ENCODE peak calls at places on chromosomes 7 and 10, in five cellular contexts. One of them, this sample, is unnamed.

GRCh38 chr7:26948617-26949118 is 84.3 kb upstream of the SKAP2 start:
- DNase-seq in right lobe of liver: no peak
- DNase-seq in pancreas: no peak
- DNase-seq in sigmoid colon: no peak
- DNase-seq in cardiac muscle cell: peak; percentile 20
- DNase-seq in this sample: no peak

GRCh38 chr10:131574707-131575430 is 263.3 kb upstream of the TCERG1L start:
- DNase-seq in cardiac muscle cell: no peak
- DNase-seq in sigmoid colon: no peak
- DNase-seq in right lobe of liver: peak; percentile 46
- DNase-seq in pancreas: no peak
- DNase-seq in this sample: peak; percentile 32

GRCh38 chr10:122464575-122464974 is 3.2 kb downstream of the HTRA1 start:
- DNase-seq in pancreas: no peak
- DNase-seq in sigmoid colon: no peak
- DNase-seq in right lobe of liver: no peak
- DNase-seq in cardiac muscle cell: no peak
- DNase-seq in this sample: no peak

GRCh38 chr7:5590596-5591546 is 167.2 kb upstream of the TNRC18 start:
- DNase-seq in right lobe of liver: no peak
- DNase-seq in pancreas: no peak
- DNase-seq in cardiac muscle cell: no peak
- DNase-seq in sigmoid colon: no peak
- DNase-seq in this sample: no peak

GRCh38 chr7:460374-461117 is 59.1 kb downstream of the PDGFA start:
- DNase-seq in sigmoid colon: no peak
- DNase-seq in cardiac muscle cell: peak; percentile 34
- DNase-seq in pancreas: peak; percentile 49
- DNase-seq in right lobe of liver: peak; percentile 42
- DNase-seq in this sample: no peak

GRCh38 chr7:134686782-134687181 is 40.1 kb downstream of the BPGM start:
- DNase-seq in right lobe of liver: no peak
- DNase-seq in pancreas: no peak
- DNase-seq in sigmoid colon: no peak
- DNase-seq in cardiac muscle cell: no peak
- DNase-seq in this sample: no peak

GRCh38 chr10:15515207-15515606 is 144.1 kb upstream of the FAM171A1 start:
- DNase-seq in sigmoid colon: no peak
- DNase-seq in cardiac muscle cell: no peak
- DNase-seq in right lobe of liver: no peak
- DNase-seq in pancreas: no peak
- DNase-seq in this sample: no peak

GRCh38 chr10:92541583-92541982 is 32.3 kb downstream of the IDE start:
- DNase-seq in cardiac muscle cell: no peak
- DNase-seq in right lobe of liver: no peak
- DNase-seq in pancreas: no peak
- DNase-seq in sigmoid colon: no peak
- DNase-seq in this sample: no peak

GRCh38 chr7:75711634-75712494 is 26.9 kb downstream of the HIP1 start:
- DNase-seq in sigmoid colon: no peak
- DNase-seq in cardiac muscle cell: peak; percentile 87
- DNase-seq in right lobe of liver: no peak
- DNase-seq in pancreas: no peak
- DNase-seq in this sample: no peak

GRCh38 chr7:130268463-130269317 is 2.0 kb downstream of the CPA2 start:
- DNase-seq in cardiac muscle cell: no peak
- DNase-seq in sigmoid colon: no peak
- DNase-seq in right lobe of liver: no peak
- DNase-seq in pancreas: no peak
- DNase-seq in this sample: no peak

GRCh38 chr7:98090116-98090515 is 16.5 kb upstream of the LMTK2 start:
- DNase-seq in sigmoid colon: no peak
- DNase-seq in cardiac muscle cell: no peak
- DNase-seq in pancreas: no peak
- DNase-seq in right lobe of liver: peak; percentile 1
- DNase-seq in this sample: no peak

GRCh38 chr7:151851160-151851751 is 25.7 kb downstream of the PRKAG2 start:
- DNase-seq in right lobe of liver: no peak
- DNase-seq in sigmoid colon: no peak
- DNase-seq in pancreas: peak; percentile 48
- DNase-seq in cardiac muscle cell: no peak
- DNase-seq in this sample: no peak

GRCh38 chr7:28685660-28686417 is 272.3 kb downstream of the TRIL start:
- DNase-seq in sigmoid colon: peak; percentile 98
- DNase-seq in right lobe of liver: peak; percentile 91
- DNase-seq in pancreas: peak; percentile 86
- DNase-seq in cardiac muscle cell: peak; percentile 14
- DNase-seq in this sample: peak; percentile 95

GRCh38 chr7:150379590-150380379 is 655 bp downstream of the ZNF775 start:
- DNase-seq in pancreas: no peak
- DNase-seq in cardiac muscle cell: no peak
- DNase-seq in right lobe of liver: no peak
- DNase-seq in sigmoid colon: peak; percentile 77
- DNase-seq in this sample: no peak

GRCh38 chr7:98294326-98294725 is 12.8 kb downstream of the BRI3 start:
- DNase-seq in right lobe of liver: no peak
- DNase-seq in pancreas: peak; percentile 23
- DNase-seq in cardiac muscle cell: no peak
- DNase-seq in sigmoid colon: no peak
- DNase-seq in this sample: no peak

GRCh38 chr7:35647171-35647574 is 47.8 kb downstream of the HERPUD2 start:
- DNase-seq in cardiac muscle cell: peak; percentile 38
- DNase-seq in right lobe of liver: peak; percentile 58
- DNase-seq in pancreas: no peak
- DNase-seq in sigmoid colon: no peak
- DNase-seq in this sample: no peak

GRCh38 chr7:20283385-20283784 is 47.3 kb upstream of the ITGB8 start:
- DNase-seq in sigmoid colon: no peak
- DNase-seq in right lobe of liver: no peak
- DNase-seq in pancreas: no peak
- DNase-seq in cardiac muscle cell: no peak
- DNase-seq in this sample: no peak

GRCh38 chr10:32077896-32078295 is 21.7 kb upstream of the KIF5B start:
- DNase-seq in pancreas: no peak
- DNase-seq in cardiac muscle cell: no peak
- DNase-seq in right lobe of liver: no peak
- DNase-seq in sigmoid colon: peak; percentile 69
- DNase-seq in this sample: no peak

GRCh38 chr10:124677291-124677690 is 66.9 kb downstream of the FAM53B start:
- DNase-seq in sigmoid colon: no peak
- DNase-seq in pancreas: peak; percentile 28
- DNase-seq in right lobe of liver: no peak
- DNase-seq in cardiac muscle cell: no peak
- DNase-seq in this sample: no peak
- H3K27ac ChIP-seq in sigmoid colon: peak overlapping the region; percentile 39
- H3K27ac ChIP-seq in pancreas: no peak overlapping the region
- H3K27ac ChIP-seq in right lobe of liver: no peak overlapping the region
- H3K27ac ChIP-seq in cardiac muscle cell: no peak overlapping the region
- H3K27ac ChIP-seq in this sample: peak overlapping the region; percentile 98

DNA sequence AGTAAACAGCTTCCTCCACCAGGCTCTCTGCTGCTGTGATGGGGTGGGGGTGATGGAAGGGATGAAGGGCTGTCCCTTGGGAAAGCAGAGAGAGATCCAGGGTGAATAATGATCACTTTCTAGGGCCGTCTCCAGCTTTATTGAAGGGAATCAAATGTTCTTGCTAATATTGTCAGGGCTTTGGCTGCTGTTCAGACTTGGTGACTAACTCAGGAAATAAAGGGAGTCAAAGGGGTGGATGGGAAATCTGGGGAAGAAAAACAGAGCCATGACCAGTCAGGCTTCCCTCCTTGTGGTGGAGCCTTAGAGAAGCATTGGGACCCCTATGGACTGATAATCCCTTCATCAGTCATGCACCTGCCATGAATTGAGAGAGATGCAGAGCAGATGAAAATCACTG is 196.2 kb upstream of the AGK start:
- DNase-seq in sigmoid colon: no peak
- DNase-seq in right lobe of liver: no peak
- DNase-seq in pancreas: no peak
- DNase-seq in cardiac muscle cell: no peak
- DNase-seq in this sample: no peak
- TF ChIP-seq CTCF in sigmoid colon: no peak
- TF ChIP-seq CTCF in right lobe of liver: no peak
- TF ChIP-seq CTCF in pancreas: no peak
- TF ChIP-seq CTCF in cardiac muscle cell: no peak
- TF ChIP-seq CTCF in this sample: no peak

DNA sequence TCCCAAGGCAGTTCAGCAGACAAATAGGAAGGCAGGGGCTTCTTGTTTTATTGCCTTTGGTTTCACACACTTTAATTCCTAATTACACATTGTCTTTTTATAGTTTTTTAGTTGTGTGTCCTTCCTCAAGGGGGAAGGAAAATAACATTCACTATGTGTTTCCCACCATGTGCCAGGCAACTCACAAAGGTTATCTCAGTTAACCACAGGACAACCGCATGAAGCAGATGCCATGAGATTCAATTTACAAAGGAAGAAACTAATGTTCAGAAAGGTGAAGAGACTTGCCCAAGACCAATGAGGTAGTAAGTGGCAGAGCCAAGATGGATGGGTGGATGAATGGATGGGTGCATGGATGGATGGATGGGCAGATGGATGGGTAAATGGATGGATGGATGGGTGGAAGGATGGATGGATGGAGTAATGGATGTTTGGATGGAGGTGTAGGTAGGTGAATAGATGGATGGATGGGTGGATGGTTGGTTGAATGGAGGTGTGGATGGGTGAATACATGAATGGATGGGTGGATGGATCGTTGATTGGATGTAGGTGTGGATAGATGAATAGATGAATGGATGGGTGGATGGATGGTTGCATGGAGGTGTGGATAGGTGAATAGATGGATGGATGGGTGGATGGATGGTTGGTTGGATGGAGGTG is 77.9 kb downstream of the ARHGAP22 start:
- DNase-seq in pancreas: no peak
- DNase-seq in right lobe of liver: no peak
- DNase-seq in cardiac muscle cell: no peak
- DNase-seq in sigmoid colon: no peak
- DNase-seq in this sample: no peak
- H3K4me3 ChIP-seq in pancreas: no peak overlapping the region
- H3K4me3 ChIP-seq in right lobe of liver: no peak overlapping the region
- H3K4me3 ChIP-seq in cardiac muscle cell: no peak overlapping the region
- H3K4me3 ChIP-seq in sigmoid colon: no peak overlapping the region
- H3K4me3 ChIP-seq in this sample: no peak overlapping the region

DNA sequence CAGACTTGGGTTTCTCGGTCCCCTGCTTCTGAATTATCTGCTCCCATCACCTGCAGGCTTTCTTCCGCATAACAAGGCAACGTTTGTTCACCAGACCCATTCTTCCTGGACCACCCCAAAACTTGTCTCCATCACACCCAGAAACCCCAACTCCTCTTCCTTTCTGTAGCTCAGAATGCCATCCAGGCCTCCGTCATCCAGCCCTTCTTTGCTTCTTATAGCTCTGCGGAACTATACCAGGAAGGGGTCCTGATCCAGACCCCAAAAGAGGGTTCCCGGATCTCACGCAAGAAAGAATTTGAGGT is 29.3 kb upstream of the DNAJB6 start:
- DNase-seq in pancreas: no peak
- DNase-seq in right lobe of liver: no peak
- DNase-seq in cardiac muscle cell: no peak
- DNase-seq in sigmoid colon: no peak
- DNase-seq in this sample: no peak
- H3K27ac ChIP-seq in pancreas: no peak overlapping the region
- H3K27ac ChIP-seq in right lobe of liver: no peak overlapping the region
- H3K27ac ChIP-seq in cardiac muscle cell: no peak overlapping the region
- H3K27ac ChIP-seq in sigmoid colon: no peak overlapping the region
- H3K27ac ChIP-seq in this sample: no peak overlapping the region

DNA sequence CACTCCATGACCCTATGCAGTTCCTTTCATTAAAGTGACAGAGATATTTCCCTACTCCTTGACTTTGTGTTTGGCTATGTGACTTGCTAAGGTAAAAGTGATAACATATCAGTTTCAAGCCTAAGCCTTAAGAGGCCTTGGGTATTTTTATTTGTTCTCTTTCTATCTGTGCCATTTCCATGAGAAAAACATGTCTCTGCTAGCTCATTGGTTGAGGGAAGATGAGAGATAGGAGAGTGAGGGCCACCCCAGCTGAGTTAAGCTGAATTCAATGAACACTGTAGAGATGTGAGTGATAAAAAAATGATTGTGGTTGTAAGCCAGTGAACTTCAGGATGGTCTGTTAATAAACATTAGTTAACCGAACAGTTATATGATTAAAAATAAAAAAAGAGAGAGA is 13.4 kb downstream of the TASOR2 start:
- DNase-seq in sigmoid colon: no peak
- DNase-seq in cardiac muscle cell: no peak
- DNase-seq in right lobe of liver: no peak
- DNase-seq in pancreas: no peak
- DNase-seq in this sample: no peak
- TF ChIP-seq CTCF in sigmoid colon: no peak
- TF ChIP-seq CTCF in cardiac muscle cell: no peak
- TF ChIP-seq CTCF in right lobe of liver: no peak
- TF ChIP-seq CTCF in pancreas: no peak
- TF ChIP-seq CTCF in this sample: no peak

GRCh38 chr10:10772411-10772810 is 245.3 kb upstream of the CELF2 start:
- DNase-seq in sigmoid colon: no peak
- DNase-seq in cardiac muscle cell: no peak
- DNase-seq in pancreas: no peak
- DNase-seq in right lobe of liver: no peak
- DNase-seq in this sample: no peak

GRCh38 chr10:10776363-10776762 is 241.3 kb upstream of the CELF2 start:
- DNase-seq in right lobe of liver: no peak
- DNase-seq in pancreas: no peak
- DNase-seq in cardiac muscle cell: no peak
- DNase-seq in sigmoid colon: no peak
- DNase-seq in this sample: no peak

GRCh38 chr10:10777279-10777678 is 240.4 kb upstream of the CELF2 start:
- DNase-seq in right lobe of liver: no peak
- DNase-seq in cardiac muscle cell: no peak
- DNase-seq in sigmoid colon: no peak
- DNase-seq in pancreas: no peak
- DNase-seq in this sample: no peak

GRCh38 chr10:10774416-10774815 is 243.3 kb upstream of the CELF2 start:
- DNase-seq in sigmoid colon: no peak
- DNase-seq in pancreas: no peak
- DNase-seq in right lobe of liver: no peak
- DNase-seq in cardiac muscle cell: no peak
- DNase-seq in this sample: peak; percentile 16

GRCh38 chr10:10773109-10773508 is 244.6 kb upstream of the CELF2 start:
- DNase-seq in cardiac muscle cell: no peak
- DNase-seq in sigmoid colon: no peak
- DNase-seq in pancreas: no peak
- DNase-seq in right lobe of liver: no peak
- DNase-seq in this sample: no peak
- H3K4me3 ChIP-seq in cardiac muscle cell: no peak overlapping the region
- H3K4me3 ChIP-seq in sigmoid colon: no peak overlapping the region
- H3K4me3 ChIP-seq in pancreas: no peak overlapping the region
- H3K4me3 ChIP-seq in right lobe of liver: no peak overlapping the region
- H3K4me3 ChIP-seq in this sample: no peak overlapping the region

DNA sequence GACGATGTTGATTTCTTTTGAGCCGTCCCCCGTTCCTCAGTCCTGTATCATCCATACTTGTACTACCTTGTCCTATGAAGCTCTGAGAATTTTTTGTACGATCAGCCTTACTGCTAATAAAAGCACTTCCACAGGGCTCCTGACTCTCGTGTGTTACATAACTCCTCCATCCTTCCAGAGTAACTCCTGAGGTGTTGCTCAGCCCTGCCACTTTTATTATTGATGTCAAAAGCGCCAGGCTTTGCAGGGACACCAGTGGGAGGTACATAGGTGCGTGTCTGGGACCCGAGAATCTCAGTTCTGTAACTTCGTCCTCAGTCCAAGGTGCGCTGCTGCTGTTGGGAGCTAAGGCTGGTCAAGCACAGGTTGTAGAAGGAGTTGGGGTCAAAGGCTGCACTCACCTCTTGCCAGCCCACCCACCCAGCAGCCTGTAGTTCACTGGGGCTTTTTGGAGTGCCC is 957 bp downstream of the UFSP1 start:
- DNase-seq in cardiac muscle cell: no peak
- DNase-seq in sigmoid colon: no peak
- DNase-seq in right lobe of liver: no peak
- DNase-seq in pancreas: no peak
- DNase-seq in this sample: no peak
- H3K27ac ChIP-seq in cardiac muscle cell: peak overlapping the region; percentile 93
- H3K27ac ChIP-seq in sigmoid colon: peak overlapping the region; percentile 94
- H3K27ac ChIP-seq in right lobe of liver: peak overlapping the region; percentile 61
- H3K27ac ChIP-seq in pancreas: peak overlapping the region; percentile 62
- H3K27ac ChIP-seq in this sample: peak overlapping the region; percentile 70